ENCODE peak calls at places on chromosomes 2 and 18, in six cellular contexts. R is GM12878, W is HCT116, Y is HepG2, S is K562, U is SK-N-SH. J is an unnamed sample.

GRCh38 chr2:218003994-218004419 is 1.2 kb upstream of the TNS1 start:
- DNase-seq in R (no peak), W (no peak), Y (no peak), S (no peak), U (peak; percentile 51), J (no peak)

GRCh38 chr18:9506046-9506792 is 30.9 kb downstream of the RALBP1 start:
- DNase-seq in R (no peak), W (no peak), Y (no peak), S (no peak), U (no peak), J (no peak)

GRCh38 chr2:33605059-33605458 is 6.0 kb upstream of the FAM98A start:
- DNase-seq in R (no peak), W (no peak), Y (no peak), S (no peak), U (no peak), J (no peak)

GRCh38 chr2:144268036-144268678 is 251.8 kb downstream of the ZEB2 start:
- DNase-seq in R (no peak), W (no peak), Y (no peak), S (no peak), U (no peak), J (no peak)

GRCh38 chr2:42223822-42224268 is 54.7 kb downstream of the EML4 start:
- DNase-seq in R (no peak), W (no peak), Y (no peak), S (no peak), U (no peak), J (no peak)

GRCh38 chr2:201924453-201924852 is 109.2 kb upstream of the FZD7 start:
- DNase-seq in R (no peak), W (no peak), Y (peak; percentile 31), S (no peak), U (no peak), J (no peak)

GRCh38 chr2:70035344-70035844 is 51.9 kb upstream of the PCBP1 start:
- DNase-seq in R (no peak), W (no peak), Y (no peak), S (no peak), U (no peak), J (no peak)

GRCh38 chr2:29558097-29558496 is 363.3 kb downstream of the ALK start:
- DNase-seq in R (no peak), W (no peak), Y (no peak), S (no peak), U (no peak), J (no peak)

GRCh38 chr18:41767960-41768359 is 187.1 kb upstream of the PIK3C3 start:
- DNase-seq in R (no peak), W (no peak), Y (no peak), S (no peak), U (peak; percentile 16), J (no peak)

GRCh38 chr2:127619901-127620705 is 25.9 kb upstream of the GPR17 start:
- DNase-seq in R (no peak), W (no peak), Y (no peak), S (no peak), U (peak; percentile 29), J (no peak)

GRCh38 chr2:219501441-219501840 is 2.8 kb downstream of the GMPPA start:
- DNase-seq in R (no peak), W (no peak), Y (no peak), S (no peak), U (no peak), J (no peak)

GRCh38 chr2:28802975-28803429 is 7.6 kb upstream of the SPDYA start:
- DNase-seq in R (no peak), W (no peak), Y (no peak), S (no peak), U (no peak), J (no peak)

GRCh38 chr2:42156756-42157155 is 12.4 kb upstream of the EML4 start:
- DNase-seq in R (no peak), W (no peak), Y (no peak), S (no peak), U (no peak), J (no peak)

GRCh38 chr2:15856318-15856717 is 84.0 kb upstream of the MYCN start:
- DNase-seq in R (no peak), W (no peak), Y (no peak), S (no peak), U (no peak), J (no peak)

GRCh38 chr2:67619204-67619603 is 222.1 kb downstream of the ETAA1 start:
- DNase-seq in R (no peak), W (no peak), Y (no peak), S (no peak), U (no peak), J (no peak)

GRCh38 chr2:219983836-219984235 is 356.4 kb downstream of the SLC4A3 start:
- DNase-seq in R (no peak), W (no peak), Y (no peak), S (no peak), U (no peak), J (no peak)

GRCh38 chr2:188353282-188353681 is 61.6 kb downstream of the GULP1 start:
- DNase-seq in R (no peak), W (no peak), Y (no peak), S (no peak), U (no peak), J (no peak)

GRCh38 chr2:171432969-171433762 is 624 bp downstream of the METTL8 start:
- DNase-seq in R (no peak), W (peak; percentile 63), Y (peak; percentile 83), S (peak; percentile 57), U (peak; percentile 45), J (peak; percentile 24)

GRCh38 chr2:206915136-206915535 is 24.2 kb upstream of the CPO start:
- DNase-seq in R (no peak), W (peak; percentile 68), Y (peak; percentile 6), S (no peak), U (no peak), J (peak; percentile 92)

GRCh38 chr2:6069354-6069753 is 377.2 kb downstream of the SOX11 start:
- DNase-seq in R (no peak), W (no peak), Y (no peak), S (no peak), U (no peak), J (no peak)

GRCh38 chr18:35463050-35463449 is 34.7 kb downstream of the INO80C start:
- DNase-seq in R (no peak), W (no peak), Y (no peak), S (no peak), U (peak; percentile 40), J (no peak)

GRCh38 chr18:48037481-48038271 is 107.2 kb upstream of the SMAD2 start:
- DNase-seq in R (no peak), W (peak; percentile 26), Y (no peak), S (no peak), U (peak; percentile 51), J (no peak)

GRCh38 chr18:52343138-52343537 is 3.1 kb downstream of the DCC start:
- DNase-seq in R (no peak), W (no peak), Y (no peak), S (no peak), U (peak; percentile 30), J (no peak)

GRCh38 chr2:208356846-208357574 is 49.6 kb upstream of the PTH2R start:
- DNase-seq in R (no peak), W (no peak), Y (no peak), S (no peak), U (no peak), J (no peak)

GRCh38 chr18:40555914-40556313 is 1399.1 kb upstream of the PIK3C3 start:
- DNase-seq in R (no peak), W (no peak), Y (no peak), S (no peak), U (no peak), J (no peak)

GRCh38 chr2:68832161-68832869 is 38.9 kb downstream of the BMP10 start:
- DNase-seq in R (peak; percentile 31), W (no peak), Y (no peak), S (peak; percentile 29), U (no peak), J (no peak)

GRCh38 chr18:50111398-50111797 is 83.5 kb downstream of the MYO5B start:
- DNase-seq in R (no peak), W (no peak), Y (no peak), S (no peak), U (no peak), J (no peak)

GRCh38 chr2:231563378-231563961 is 29.2 kb upstream of the TEX44 start:
- DNase-seq in R (no peak), W (peak; percentile 65), Y (peak; percentile 34), S (peak; percentile 81), U (peak; percentile 88), J (peak; percentile 53)

GRCh38 chr18:70148539-70148938 is 56.9 kb downstream of the RTTN start:
- DNase-seq in R (no peak), W (no peak), Y (no peak), S (no peak), U (peak; percentile 19), J (no peak)

DNA sequence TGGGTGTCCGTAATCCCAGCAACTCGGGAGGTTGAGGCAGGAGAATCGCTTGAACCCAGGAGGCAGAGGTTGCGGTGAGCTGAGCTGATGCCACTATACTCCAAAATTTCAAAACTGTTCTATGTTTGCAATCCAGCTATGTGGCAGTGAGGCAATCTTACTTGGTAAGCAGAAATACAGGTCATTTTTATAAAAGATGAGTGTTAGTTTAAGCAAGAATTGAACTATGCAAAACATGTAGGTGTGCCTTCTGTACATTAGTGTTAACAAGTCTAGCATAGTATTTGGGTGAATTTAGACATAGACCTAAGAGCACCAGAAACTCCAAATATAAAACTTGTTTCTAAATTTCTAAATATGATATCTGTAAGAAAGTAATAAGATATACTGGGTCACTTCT is 7.2 kb downstream of the DSC1 start:
- DNase-seq in R (no peak), W (no peak), Y (no peak), S (no peak), U (no peak), J (no peak)
- TF ChIP-seq SIN3A in R (no peak), W (no peak), Y (no peak), S (no peak), U (no peak), J (no peak)

GRCh38 chr18:55585586-55586521 is 2.1 kb downstream of the TCF4 start:
- DNase-seq in R (no peak), W (no peak), Y (no peak), S (no peak), U (no peak), J (no peak)
- H3K27ac ChIP-seq in R (no peak overlapping the region), W (no peak overlapping the region), Y (no peak overlapping the region), S (peak overlapping the region; percentile 36), U (peak overlapping the region; percentile 98), J (no peak overlapping the region)

DNA sequence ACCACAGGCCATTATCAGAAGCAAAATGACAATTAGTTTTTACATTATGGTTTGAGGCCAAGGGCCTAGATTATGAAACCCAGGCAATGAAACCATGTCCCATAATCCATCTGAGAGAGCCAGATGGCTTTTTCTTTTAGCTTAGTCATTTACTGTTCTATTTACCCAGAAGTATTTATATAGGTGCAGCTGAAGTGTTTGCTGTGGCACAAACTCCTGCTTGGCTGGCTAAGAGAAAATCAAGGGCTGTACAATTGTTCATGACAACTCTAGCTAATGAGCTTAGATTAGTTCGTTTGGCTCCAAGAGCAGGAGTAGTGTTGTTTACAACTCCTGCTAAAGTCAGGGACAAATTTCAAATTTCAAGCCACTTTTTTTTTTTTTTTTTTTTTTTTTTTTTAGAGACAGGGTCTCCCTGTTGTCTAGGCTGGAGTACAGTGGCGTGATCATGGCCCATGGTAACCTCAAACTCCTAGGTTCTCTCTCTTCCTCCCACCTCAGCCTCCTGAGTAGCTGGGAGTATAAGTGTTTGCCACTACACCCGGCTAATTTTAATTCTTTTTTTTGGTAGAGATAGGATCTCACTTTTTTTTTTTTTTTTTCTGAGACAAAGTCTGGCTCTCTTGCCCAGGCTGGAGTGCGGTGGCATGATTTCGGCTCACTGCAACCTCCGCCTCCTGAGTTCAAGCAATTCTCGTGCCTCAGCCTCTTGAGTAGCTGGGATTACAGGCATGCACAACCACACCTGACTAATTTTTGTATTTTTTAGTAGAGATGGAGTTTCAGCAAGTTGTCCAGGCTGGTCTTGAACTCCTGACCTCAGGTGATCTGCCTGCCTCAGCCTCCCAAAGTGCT is 18.4 kb upstream of the REV1 start:
- DNase-seq in R (no peak), W (no peak), Y (no peak), S (no peak), U (peak; percentile 30), J (no peak)
- TF ChIP-seq SIN3A in R (no peak), W (no peak), Y (no peak), S (no peak), U (no peak), J (no peak)

GRCh38 chr2:103986001-103986400 is 867.9 kb upstream of the POU3F3 start:
- DNase-seq in R (no peak), W (no peak), Y (no peak), S (no peak), U (no peak), J (no peak)
- H3K27ac ChIP-seq in R (no peak overlapping the region), W (no peak overlapping the region), Y (no peak overlapping the region), S (no peak overlapping the region), U (no peak overlapping the region), J (no peak overlapping the region)

J was measured in Panc1.